ENCODE peak calls at places on chromosomes 5 and 9, in seven cellular contexts. T, F, P, M, N, V and K are unnamed samples.

GRCh38 chr5:154220625-154221024 is 30.1 kb downstream of the GALNT10 start:
- DNase-seq in T (peak; percentile 43), F (peak; percentile 65), P (peak; percentile 64), M (peak; percentile 55), N (no peak), V (no peak), K (peak; percentile 88)

GRCh38 chr9:123346026-123346425 is 10.0 kb upstream of the CRB2 start:
- DNase-seq in T (no peak), F (no peak), P (no peak), M (no peak), N (no peak), V (no peak), K (no peak)

GRCh38 chr5:67050125-67050524 is 146.5 kb downstream of the CD180 start:
- DNase-seq in T (no peak), F (no peak), P (no peak), M (no peak), N (no peak), V (no peak), K (no peak)

GRCh38 chr5:172054611-172055153 is 48.2 kb upstream of the FBXW11 start:
- DNase-seq in T (no peak), F (no peak), P (no peak), M (no peak), N (no peak), V (no peak), K (no peak)

GRCh38 chr5:134590992-134591659 is 41.5 kb downstream of the SAR1B start:
- DNase-seq in T (peak; percentile 73), F (peak; percentile 77), P (no peak), M (no peak), N (no peak), V (no peak), K (no peak)

GRCh38 chr9:121788686-121789366 is 137.4 kb downstream of the DAB2IP start:
- DNase-seq in T (peak; percentile 19), F (no peak), P (no peak), M (no peak), N (no peak), V (no peak), K (no peak)

GRCh38 chr9:124077915-124078572 is 66.5 kb downstream of the LHX2 start:
- DNase-seq in T (peak; percentile 37), F (peak; percentile 74), P (no peak), M (no peak), N (no peak), V (no peak), K (no peak)

GRCh38 chr9:21854119-21854518 is 51.7 kb downstream of the MTAP start:
- DNase-seq in T (no peak), F (no peak), P (no peak), M (no peak), N (no peak), V (no peak), K (no peak)

GRCh38 chr5:172044631-172045314 is 38.3 kb upstream of the FBXW11 start:
- DNase-seq in T (no peak), F (no peak), P (no peak), M (no peak), N (peak; percentile 62), V (no peak), K (no peak)

GRCh38 chr9:33731625-33732024 is 63.7 kb upstream of the PRSS3 start:
- DNase-seq in T (no peak), F (no peak), P (no peak), M (no peak), N (no peak), V (no peak), K (no peak)

GRCh38 chr5:28408186-28408585 is 1369.8 kb upstream of the CDH9 start:
- DNase-seq in T (peak; percentile 87), F (peak; percentile 59), P (no peak), M (no peak), N (no peak), V (no peak), K (peak; percentile 91)

GRCh38 chr9:114156311-114156657 is 947 bp downstream of the COL27A1 start:
- DNase-seq in T (no peak), F (no peak), P (no peak), M (no peak), N (peak; percentile 42), V (no peak), K (no peak)

GRCh38 chr9:114154597-114155102 is 687 bp upstream of the COL27A1 start:
- DNase-seq in T (peak; percentile 37), F (no peak), P (peak; percentile 26), M (no peak), N (no peak), V (no peak), K (peak; percentile 23)

GRCh38 chr9:114156658-114157421 is 1.5 kb downstream of the COL27A1 start:
- DNase-seq in T (peak; percentile 63), F (no peak), P (peak; percentile 50), M (peak; percentile 85), N (peak; percentile 63), V (peak; percentile 7), K (peak; percentile 85)

GRCh38 chr9:114155263-114155966 is at the start of gene COL27A1:
- DNase-seq in T (peak; percentile 65), F (peak; percentile 82), P (peak; percentile 81), M (peak; percentile 75), N (peak; percentile 93), V (peak; percentile 70), K (peak; percentile 35)

DNA sequence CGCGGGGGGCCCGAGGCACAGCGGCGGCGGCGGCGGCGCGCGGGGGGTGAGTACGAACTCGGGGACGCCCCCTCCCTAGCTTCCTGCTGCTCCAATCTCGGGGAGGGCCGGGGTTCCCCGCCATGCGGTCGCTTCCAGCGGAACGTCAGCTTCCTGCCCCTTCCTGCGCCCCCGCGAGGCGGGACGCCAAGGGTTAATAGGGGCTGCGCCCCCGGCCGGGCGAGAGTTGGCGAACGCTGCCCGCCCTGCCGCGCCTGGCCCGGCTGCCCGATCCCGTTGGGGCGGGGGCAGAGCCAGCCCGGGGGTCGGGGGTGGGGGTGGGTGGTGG is 594 bp downstream of the COL27A1 start:
- DNase-seq in T (no peak), F (no peak), P (no peak), M (no peak), N (peak; percentile 63), V (no peak), K (no peak)
- H3K4me2 ChIP-seq in T (peak overlapping the region; percentile 86), F (no peak overlapping the region), P (no peak overlapping the region), M (peak overlapping the region; percentile 88), N (peak overlapping the region; percentile 100), V (no peak overlapping the region), K (peak overlapping the region; percentile 100)

DNA sequence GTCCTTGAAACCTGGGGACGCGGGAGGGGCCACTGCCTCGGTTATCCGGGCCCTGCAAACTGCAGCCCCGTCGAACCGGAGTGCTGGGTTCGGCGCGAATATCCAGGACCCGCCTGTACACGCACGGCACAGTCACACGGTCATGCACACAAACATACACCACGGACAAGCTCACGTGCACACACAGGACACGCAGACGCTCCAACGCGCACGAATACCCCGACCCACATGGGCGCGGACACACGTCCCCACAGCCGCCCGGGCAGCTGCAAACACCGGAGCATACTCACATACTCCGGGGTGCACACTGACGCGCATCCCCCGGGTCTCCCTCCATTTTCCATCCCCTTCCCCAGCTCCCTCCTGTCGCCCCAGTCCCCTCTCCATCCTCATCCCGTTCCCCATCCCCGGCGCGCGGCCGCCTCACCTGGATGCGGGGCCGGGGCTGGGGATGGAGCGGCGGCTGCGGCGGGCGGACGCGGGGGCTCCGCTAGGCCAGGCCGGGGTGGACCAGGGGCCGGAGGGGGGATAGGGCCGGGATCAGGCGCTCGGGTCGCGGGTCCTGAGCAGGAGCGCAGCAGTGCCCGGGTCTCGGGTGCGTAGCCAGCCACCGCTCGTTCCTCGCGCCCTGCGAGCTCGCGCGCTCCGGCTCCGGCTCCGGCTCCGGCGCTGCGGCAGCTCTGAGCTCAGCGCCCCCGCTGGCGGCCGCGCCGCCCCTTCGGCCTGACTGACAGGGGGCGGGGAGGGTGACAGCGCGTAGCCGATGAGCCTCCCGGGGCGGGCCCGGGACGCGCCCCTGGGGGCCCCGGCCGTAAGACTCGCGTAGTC is at the start of the genes EIF4E1B and SNCB:
- DNase-seq in T (peak; percentile 51), F (peak; percentile 39), P (peak; percentile 49), M (peak; percentile 30), N (peak; percentile 89), V (no peak), K (no peak)
- TF ChIP-seq EZH2 in T (peak; percentile 77), F (no peak), P (peak; percentile 88), M (peak; percentile 94), N (no peak), V (no peak), K (peak; percentile 88)

GRCh38 chr5:56093970-56094369 is 99.2 kb upstream of the IL6ST start:
- DNase-seq in T (no peak), F (no peak), P (no peak), M (no peak), N (no peak), V (no peak), K (no peak)

GRCh38 chr5:56092115-56092514 is 97.4 kb upstream of the IL6ST start:
- DNase-seq in T (no peak), F (no peak), P (no peak), M (no peak), N (no peak), V (no peak), K (no peak)

GRCh38 chr5:56095579-56096102 is 100.9 kb upstream of the IL6ST start:
- DNase-seq in T (no peak), F (no peak), P (no peak), M (no peak), N (no peak), V (no peak), K (no peak)

GRCh38 chr5:56097055-56097454 is 102.3 kb upstream of the IL6ST start:
- DNase-seq in T (no peak), F (no peak), P (no peak), M (no peak), N (no peak), V (no peak), K (no peak)

GRCh38 chr5:56094579-56095361 is 100.0 kb upstream of the IL6ST start:
- DNase-seq in T (no peak), F (no peak), P (no peak), M (no peak), N (no peak), V (no peak), K (no peak)
- H3K4me2 ChIP-seq in T (no peak overlapping the region), F (no peak overlapping the region), P (no peak overlapping the region), M (no peak overlapping the region), N (no peak overlapping the region), V (no peak overlapping the region), K (no peak overlapping the region)

GRCh38 chr9:130319944-130320696 is 54.6 kb downstream of the HMCN2 start:
- DNase-seq in T (no peak), F (no peak), P (no peak), M (no peak), N (no peak), V (no peak), K (no peak)

GRCh38 chr9:130319300-130319699 is 53.7 kb downstream of the HMCN2 start:
- DNase-seq in T (no peak), F (no peak), P (no peak), M (no peak), N (no peak), V (no peak), K (no peak)

GRCh38 chr9:130320697-130321080 is 55.1 kb downstream of the HMCN2 start:
- DNase-seq in T (no peak), F (peak; percentile 29), P (no peak), M (no peak), N (peak; percentile 75), V (no peak), K (no peak)

GRCh38 chr9:130321539-130321938 is 56.0 kb downstream of the HMCN2 start:
- DNase-seq in T (no peak), F (no peak), P (no peak), M (no peak), N (no peak), V (no peak), K (no peak)

GRCh38 chr9:130321082-130321481 is 55.5 kb downstream of the HMCN2 start:
- DNase-seq in T (no peak), F (no peak), P (no peak), M (no peak), N (no peak), V (no peak), K (no peak)
- TF ChIP-seq EZH2 in T (no peak), F (no peak), P (no peak), M (no peak), N (no peak), V (no peak), K (no peak)